ENCODE peak calls at places on chromosomes 3 and 15, in five cellular contexts. P is psoas muscle, I is EH, E is DMS79, L is pons. G is an unnamed sample.

GRCh38 chr3:111803123-111803593 is 55.9 kb upstream of the PHLDB2 start:
- DNase-seq in P (peak; percentile 85), L (no peak), E (no peak), I (peak; percentile 100), G (no peak)

GRCh38 chr3:66483006-66483928 is 17.6 kb downstream of the LRIG1 start:
- DNase-seq in I (peak; percentile 40), P (peak; percentile 73), E (no peak), L (peak; percentile 99), G (peak; percentile 92)

GRCh38 chr3:177168431-177168830 is 28.9 kb downstream of the TBL1XR1 start:
- DNase-seq in E (no peak), L (no peak), P (no peak), I (no peak), G (no peak)

GRCh38 chr3:177478170-177478859 is 281.0 kb upstream of the TBL1XR1 start:
- DNase-seq in E (peak; percentile 86), I (peak; percentile 99), P (no peak), L (no peak), G (no peak)

GRCh38 chr15:89760303-89761008 is 9.4 kb upstream of the MESP1 start:
- DNase-seq in P (peak; percentile 83), I (peak; percentile 73), E (peak; percentile 22), L (peak; percentile 58), G (peak; percentile 82)

GRCh38 chr3:115766587-115767492 is 143.5 kb downstream of the GAP43 start:
- DNase-seq in L (no peak), E (no peak), P (no peak), I (peak; percentile 38), G (no peak)

GRCh38 chr3:119145500-119146167 is at the start of gene TEX55:
- DNase-seq in L (peak; percentile 62), P (no peak), I (peak; percentile 68), E (peak; percentile 2), G (peak; percentile 42)

GRCh38 chr3:53705024-53705750 is 141.0 kb downstream of the CHDH start:
- DNase-seq in I (no peak), L (no peak), P (no peak), E (no peak), G (no peak)

GRCh38 chr15:57649138-57649537 is 57.4 kb upstream of the POLR2M start:
- DNase-seq in I (no peak), L (no peak), P (no peak), E (no peak), G (no peak)

GRCh38 chr3:71317140-71317539 is 266.4 kb downstream of the FOXP1 start:
- DNase-seq in E (no peak), P (no peak), L (no peak), I (no peak), G (no peak)

GRCh38 chr3:75294124-75294523 is 370.0 kb upstream of the FRG2C start:
- DNase-seq in P (peak; percentile 25), L (peak; percentile 29), E (no peak), I (peak; percentile 56), G (peak; percentile 23)

GRCh38 chr15:35182841-35183479 is 97.9 kb upstream of the NANOGP8 start:
- DNase-seq in E (no peak), L (peak; percentile 12), I (no peak), P (no peak), G (no peak)

GRCh38 chr3:121970047-121970446 is 52.0 kb downstream of the ILDR1 start:
- DNase-seq in I (peak; percentile 73), E (no peak), P (no peak), L (no peak), G (no peak)

GRCh38 chr15:80550219-80550909 is 144.7 kb upstream of the ABHD17C start:
- DNase-seq in E (no peak), L (no peak), P (no peak), I (peak; percentile 98), G (no peak)

GRCh38 chr15:36334059-36334458 is 245.4 kb upstream of the CDIN1 start:
- DNase-seq in L (no peak), E (no peak), I (peak; percentile 81), P (no peak), G (no peak)

G was measured in midbrain.